ENCODE peak calls at places on chromosomes 3 and 15, in nine cellular contexts. E is heart left ventricle, M is sigmoid colon, H is spleen, C is lower leg skin, A is ovary, W is stomach, P is body of pancreas, J is tibial nerve. Q is an unnamed sample.
A peak's percentile ranks its signal among the peaks of the same experiment; 100 is the strongest.

GRCh38 chr3:12840591-12841084 is 727 bp downstream of the RPL32 start:
- DNase-seq in M (no peak), C (no peak), J (no peak), H (no peak), W (no peak), A (no peak), P (no peak), E (no peak), Q (no peak)

GRCh38 chr3:152650177-152650576 is 184.8 kb upstream of the P2RY1 start:
- DNase-seq in J (peak; percentile 17), A (no peak), M (no peak), W (no peak), E (no peak), C (no peak), H (no peak), P (peak; percentile 59), Q (no peak)

GRCh38 chr15:64111679-64112050 is 15.9 kb downstream of the SNX1 start:
- DNase-seq in H (no peak), M (no peak), W (no peak), P (no peak), A (no peak), E (no peak), C (no peak), J (no peak), Q (no peak)

GRCh38 chr15:68789041-68789920 is 31.4 kb downstream of the ANP32A start:
- DNase-seq in C (no peak), E (no peak), P (peak; percentile 45), M (no peak), W (peak; percentile 33), A (no peak), J (no peak), H (no peak), Q (no peak)

GRCh38 chr15:87669846-87670245 is 586.7 kb downstream of the NTRK3 start:
- DNase-seq in C (no peak), W (no peak), M (no peak), E (no peak), H (no peak), A (no peak), J (no peak), P (no peak), Q (no peak)

GRCh38 chr15:39587910-39588530 is 7.1 kb downstream of the THBS1 start:
- DNase-seq in H (no peak), W (no peak), M (no peak), C (no peak), E (no peak), J (no peak), A (no peak), P (no peak), Q (no peak)

GRCh38 chr15:38134252-38134651 is 118.4 kb upstream of the SPRED1 start:
- DNase-seq in M (no peak), W (no peak), H (no peak), C (no peak), P (peak; percentile 64), A (no peak), J (no peak), E (peak; percentile 16), Q (no peak)

GRCh38 chr3:136624894-136625815 is 127.0 kb downstream of the STAG1 start:
- DNase-seq in J (no peak), E (no peak), W (no peak), M (no peak), H (no peak), A (no peak), C (no peak), P (peak; percentile 82), Q (no peak)

GRCh38 chr3:190205739-190206138 is 85.0 kb upstream of the P3H2 start:
- DNase-seq in M (no peak), P (no peak), C (no peak), W (no peak), J (no peak), H (no peak), E (no peak), A (no peak), Q (no peak)

GRCh38 chr3:55014081-55014480 is 86.2 kb upstream of the LRTM1 start:
- DNase-seq in C (no peak), H (no peak), E (no peak), J (no peak), A (no peak), M (no peak), P (no peak), W (no peak), Q (no peak)

GRCh38 chr3:41808618-41809017 is 153.3 kb downstream of the ULK4 start:
- DNase-seq in C (no peak), J (no peak), E (no peak), A (no peak), M (no peak), P (peak; percentile 3), W (peak; percentile 26), H (no peak), Q (no peak)

GRCh38 chr3:11544413-11545181 is 99.1 kb downstream of the VGLL4 start:
- DNase-seq in E (no peak), C (no peak), J (peak; percentile 12), H (peak; percentile 83), P (peak; percentile 30), A (peak; percentile 50), W (peak; percentile 44), M (peak; percentile 68), Q (no peak)

GRCh38 chr3:105783631-105784030 is 85.2 kb downstream of the CBLB start:
- DNase-seq in H (no peak), P (no peak), M (no peak), A (no peak), C (no peak), J (no peak), E (no peak), W (no peak), Q (no peak)

GRCh38 chr3:36991147-36991546 is 1.8 kb downstream of the EPM2AIP1 start:
- DNase-seq in E (no peak), W (no peak), P (no peak), J (no peak), M (no peak), H (no peak), A (no peak), C (no peak), Q (no peak)

GRCh38 chr3:36992806-36993325 is at the start of gene EPM2AIP1:
- DNase-seq in M (peak; percentile 100), H (peak; percentile 96), A (peak; percentile 97), W (no peak), P (no peak), C (peak; percentile 100), J (no peak), E (peak; percentile 100), Q (no peak)

GRCh38 chr3:36991923-36992805 is 767 bp downstream of the EPM2AIP1 start:
- DNase-seq in A (no peak), W (no peak), J (no peak), E (no peak), M (peak; percentile 71), H (no peak), P (peak; percentile 17), C (no peak), Q (peak; percentile 30)

GRCh38 chr3:36989568-36989967 is 3.4 kb downstream of the EPM2AIP1 start:
- DNase-seq in E (no peak), J (no peak), A (no peak), P (no peak), M (no peak), W (no peak), H (no peak), C (no peak), Q (no peak)

GRCh38 chr3:36993326-36994283 is at the start of gene MLH1:
- DNase-seq in A (peak; percentile 96), M (peak; percentile 97), H (peak; percentile 98), P (peak; percentile 100), W (peak; percentile 100), C (peak; percentile 99), J (peak; percentile 99), E (peak; percentile 95), Q (peak; percentile 100)
- TF ChIP-seq POLR2A in A (peak; percentile 76), M (peak; percentile 57), H (peak; percentile 78), P (peak; percentile 57), W (no peak), C (no peak), J (peak; percentile 75), E (no peak), Q (peak; percentile 65)

DNA sequence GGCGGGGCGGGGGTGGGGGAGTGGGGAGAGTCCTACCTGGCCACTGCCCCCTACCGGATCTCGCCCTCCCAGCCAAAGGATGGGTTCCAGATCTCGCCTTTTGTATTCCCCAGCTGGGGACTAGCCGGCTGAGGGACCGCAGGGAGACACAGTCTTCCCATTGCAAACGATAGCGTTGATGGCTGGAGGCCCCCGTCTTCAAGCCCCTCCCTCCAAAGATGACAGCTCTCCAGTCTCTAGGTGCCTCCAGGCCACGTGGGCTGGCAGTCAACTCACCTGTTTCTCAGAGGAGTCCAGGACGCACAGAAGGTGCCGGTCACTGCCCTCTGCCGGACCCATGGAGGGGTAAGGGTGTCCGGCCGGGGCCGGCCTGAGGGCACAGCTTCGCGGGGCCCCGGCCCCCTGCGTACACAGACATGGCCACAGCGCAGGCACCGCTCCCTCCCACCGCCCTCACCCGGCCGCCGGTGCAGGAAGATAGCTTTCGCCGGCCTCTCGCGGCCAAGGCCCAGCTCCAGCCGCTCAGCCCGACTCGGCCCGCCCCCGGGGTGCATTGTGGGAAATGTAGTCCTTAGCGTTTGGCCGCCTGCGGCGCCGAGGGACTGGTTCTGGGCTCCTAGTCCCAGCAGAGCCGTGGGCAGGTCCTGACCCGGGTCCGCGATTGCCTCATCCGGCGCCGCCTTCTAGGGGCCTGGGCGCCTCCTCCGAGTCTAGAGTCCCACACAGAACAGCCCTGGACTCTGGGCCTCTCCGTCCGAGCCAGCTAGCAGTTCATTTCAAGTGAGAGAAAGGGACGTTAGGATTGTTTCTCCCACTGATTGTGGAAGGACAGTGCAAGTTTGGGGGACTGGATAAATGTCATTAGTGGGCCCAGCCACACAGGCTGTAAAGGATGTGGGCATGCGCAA is at the start of gene MON1A:
- DNase-seq in M (peak; percentile 98), A (peak; percentile 97), H (peak; percentile 99), J (peak; percentile 89), C (peak; percentile 99), E (peak; percentile 97), P (peak; percentile 96), W (peak; percentile 95), Q (peak; percentile 99)
- TF ChIP-seq POLR2A in M (no peak), A (peak; percentile 55), H (peak; percentile 47), J (peak; percentile 29), C (no peak), E (no peak), P (peak; percentile 52), W (no peak), Q (peak; percentile 64)

DNA sequence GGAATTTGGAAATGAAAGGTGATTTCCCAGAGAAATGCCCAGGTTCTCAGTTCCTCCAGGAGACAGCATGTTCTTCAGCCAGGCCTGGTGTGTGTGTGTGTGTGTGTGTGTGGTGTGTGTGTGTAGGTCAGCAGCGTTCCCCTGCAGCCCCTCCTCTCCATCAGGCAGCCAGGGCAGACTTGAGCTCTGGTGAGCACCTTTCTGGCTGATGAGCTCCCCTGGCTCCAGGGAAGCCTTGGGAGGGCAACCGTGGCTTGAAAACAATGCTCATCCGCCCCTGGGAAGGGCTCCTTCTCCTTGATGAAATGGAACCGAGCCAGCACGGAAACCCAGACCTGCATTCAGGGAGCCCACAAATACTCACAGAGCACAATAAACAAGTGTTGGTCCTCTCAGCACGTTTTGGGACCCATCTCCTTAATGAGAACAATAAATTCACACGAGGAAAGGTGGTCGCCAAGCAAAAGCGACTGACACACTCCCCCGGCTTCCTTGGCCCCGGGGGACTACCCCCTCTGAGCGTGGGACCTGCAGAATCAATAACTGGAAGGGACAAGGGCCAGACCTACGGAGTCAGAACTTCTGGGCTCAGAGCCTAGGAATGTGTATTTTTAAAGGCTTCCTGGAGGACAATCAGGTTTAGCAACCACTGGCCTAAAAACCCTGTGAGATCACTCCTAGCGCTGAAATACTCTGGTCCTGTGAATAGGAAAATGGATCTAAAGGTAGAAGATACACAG is 38.6 kb upstream of the HES1 start:
- DNase-seq in A (peak; percentile 52), E (peak; percentile 35), W (peak; percentile 28), C (no peak), H (no peak), M (no peak), P (peak; percentile 80), J (no peak), Q (no peak)
- TF ChIP-seq POLR2A in A (no peak), E (no peak), W (no peak), C (no peak), H (no peak), M (no peak), P (no peak), J (no peak), Q (no peak)

GRCh38 chr3:192080336-192080735 is 619.4 kb downstream of the PYDC2 start:
- DNase-seq in J (no peak), H (no peak), C (no peak), W (no peak), M (no peak), P (no peak), E (no peak), A (no peak), Q (no peak)
- TF ChIP-seq POLR2A in J (no peak), H (no peak), C (no peak), W (no peak), M (no peak), P (no peak), E (no peak), A (no peak), Q (no peak)

Q was measured in uterus.